ENCODE peak calls at places on chromosomes 12 and 14, in five cellular contexts. One of them, this sample, is unnamed.

GRCh38 chr12:64034901-64035576 is 187.1 kb downstream of the KICS2 start:
- DNase-seq in AG09309: no peak
- DNase-seq in foreskin fibroblast: no peak
- DNase-seq in PC-3: no peak
- DNase-seq in IMR-90: no peak
- DNase-seq in this sample: no peak

GRCh38 chr14:53786045-53786444 is 170.6 kb downstream of the BMP4 start:
- DNase-seq in AG09309: no peak
- DNase-seq in foreskin fibroblast: no peak
- DNase-seq in PC-3: no peak
- DNase-seq in IMR-90: no peak
- DNase-seq in this sample: no peak

GRCh38 chr12:15679146-15679545 is 110.0 kb downstream of the EPS8 start:
- DNase-seq in AG09309: no peak
- DNase-seq in foreskin fibroblast: peak; percentile 65
- DNase-seq in PC-3: no peak
- DNase-seq in IMR-90: peak; percentile 56
- DNase-seq in this sample: peak; percentile 66

GRCh38 chr12:32134144-32134888 is 27.7 kb downstream of the BICD1 start:
- DNase-seq in AG09309: no peak
- DNase-seq in foreskin fibroblast: peak; percentile 54
- DNase-seq in PC-3: peak; percentile 84
- DNase-seq in IMR-90: peak; percentile 83
- DNase-seq in this sample: peak; percentile 63

GRCh38 chr14:76762617-76763361 is 1.5 kb downstream of the VASH1 start:
- DNase-seq in AG09309: no peak
- DNase-seq in foreskin fibroblast: no peak
- DNase-seq in PC-3: no peak
- DNase-seq in IMR-90: no peak
- DNase-seq in this sample: no peak

GRCh38 chr12:124293286-124294003 is 1.4 kb upstream of the RFLNA start:
- DNase-seq in AG09309: no peak
- DNase-seq in foreskin fibroblast: no peak
- DNase-seq in PC-3: no peak
- DNase-seq in IMR-90: no peak
- DNase-seq in this sample: no peak

GRCh38 chr14:91968280-91968679 is 20.8 kb upstream of the FBLN5 start:
- DNase-seq in AG09309: no peak
- DNase-seq in foreskin fibroblast: no peak
- DNase-seq in PC-3: no peak
- DNase-seq in IMR-90: no peak
- DNase-seq in this sample: no peak

GRCh38 chr14:100747021-100747586 is 20.4 kb downstream of the DLK1 start:
- DNase-seq in AG09309: peak; percentile 97
- DNase-seq in foreskin fibroblast: peak; percentile 88
- DNase-seq in PC-3: peak; percentile 95
- DNase-seq in IMR-90: peak; percentile 92
- DNase-seq in this sample: peak; percentile 84

GRCh38 chr12:124968656-124969055 is 20.3 kb downstream of the DHX37 start:
- DNase-seq in AG09309: no peak
- DNase-seq in foreskin fibroblast: no peak
- DNase-seq in PC-3: no peak
- DNase-seq in IMR-90: no peak
- DNase-seq in this sample: no peak

GRCh38 chr14:101997429-101998336 is 33.3 kb downstream of the DYNC1H1 start:
- DNase-seq in AG09309: no peak
- DNase-seq in foreskin fibroblast: no peak
- DNase-seq in PC-3: no peak
- DNase-seq in IMR-90: no peak
- DNase-seq in this sample: no peak

GRCh38 chr14:55399912-55400311 is 11.7 kb downstream of the ATG14 start:
- DNase-seq in AG09309: no peak
- DNase-seq in foreskin fibroblast: no peak
- DNase-seq in PC-3: peak; percentile 52
- DNase-seq in IMR-90: peak; percentile 44
- DNase-seq in this sample: no peak

GRCh38 chr12:67222302-67222701 is 46.9 kb upstream of the CAND1 start:
- DNase-seq in AG09309: no peak
- DNase-seq in foreskin fibroblast: no peak
- DNase-seq in PC-3: peak; percentile 63
- DNase-seq in IMR-90: peak; percentile 10
- DNase-seq in this sample: peak; percentile 37

GRCh38 chr12:16350682-16351081 is 3.2 kb downstream of the MGST1 start:
- DNase-seq in AG09309: peak; percentile 84
- DNase-seq in foreskin fibroblast: peak; percentile 88
- DNase-seq in PC-3: peak; percentile 95
- DNase-seq in IMR-90: peak; percentile 97
- DNase-seq in this sample: peak; percentile 94

GRCh38 chr12:115319641-115320040 is 635.7 kb upstream of the TBX3 start:
- DNase-seq in AG09309: no peak
- DNase-seq in foreskin fibroblast: no peak
- DNase-seq in PC-3: no peak
- DNase-seq in IMR-90: no peak
- DNase-seq in this sample: no peak

GRCh38 chr14:73293782-73294781 is 56.8 kb downstream of the PAPLN start:
- DNase-seq in AG09309: no peak
- DNase-seq in foreskin fibroblast: no peak
- DNase-seq in PC-3: peak; percentile 72
- DNase-seq in IMR-90: no peak
- DNase-seq in this sample: no peak

GRCh38 chr12:41142376-41142775 is 45.7 kb upstream of the PDZRN4 start:
- DNase-seq in AG09309: no peak
- DNase-seq in foreskin fibroblast: no peak
- DNase-seq in PC-3: no peak
- DNase-seq in IMR-90: no peak
- DNase-seq in this sample: no peak

GRCh38 chr12:4540633-4541032 is 1.9 kb downstream of the RAD51AP1 start:
- DNase-seq in AG09309: no peak
- DNase-seq in foreskin fibroblast: no peak
- DNase-seq in PC-3: no peak
- DNase-seq in IMR-90: no peak
- DNase-seq in this sample: no peak

GRCh38 chr12:29692237-29692636 is 91.5 kb downstream of the TMTC1 start:
- DNase-seq in AG09309: no peak
- DNase-seq in foreskin fibroblast: no peak
- DNase-seq in PC-3: no peak
- DNase-seq in IMR-90: no peak
- DNase-seq in this sample: no peak

GRCh38 chr12:29693962-29694361 is 89.8 kb downstream of the TMTC1 start:
- DNase-seq in AG09309: no peak
- DNase-seq in foreskin fibroblast: no peak
- DNase-seq in PC-3: no peak
- DNase-seq in IMR-90: no peak
- DNase-seq in this sample: no peak

GRCh38 chr12:29698756-29699155 is 85.0 kb downstream of the TMTC1 start:
- DNase-seq in AG09309: no peak
- DNase-seq in foreskin fibroblast: no peak
- DNase-seq in PC-3: no peak
- DNase-seq in IMR-90: no peak
- DNase-seq in this sample: no peak

GRCh38 chr12:29691146-29691854 is 92.4 kb downstream of the TMTC1 start:
- DNase-seq in AG09309: no peak
- DNase-seq in foreskin fibroblast: no peak
- DNase-seq in PC-3: no peak
- DNase-seq in IMR-90: no peak
- DNase-seq in this sample: no peak

DNA sequence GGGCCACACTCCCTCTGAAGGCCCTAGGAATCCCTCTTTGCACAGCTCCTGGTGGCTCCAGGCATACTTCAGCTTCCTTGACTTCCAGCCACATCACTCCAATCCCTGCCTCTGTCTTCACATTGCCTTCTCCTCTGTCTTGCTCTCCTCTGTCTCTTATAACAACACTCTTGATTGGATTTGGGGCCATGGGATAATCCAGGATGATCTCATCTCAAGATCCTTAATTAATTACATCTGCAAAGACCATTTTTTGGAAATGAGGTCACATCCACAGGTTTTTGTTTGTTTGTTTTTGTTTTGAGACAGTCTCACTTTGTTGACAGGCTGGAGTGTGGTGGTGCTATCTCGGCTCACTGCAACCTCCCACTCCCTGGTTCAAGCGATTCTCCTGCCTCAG is 88.7 kb downstream of the TMTC1 start:
- DNase-seq in AG09309: no peak
- DNase-seq in foreskin fibroblast: peak; percentile 38
- DNase-seq in PC-3: no peak
- DNase-seq in IMR-90: no peak
- DNase-seq in this sample: no peak
- H3K4me3 ChIP-seq in AG09309: no peak overlapping the region
- H3K4me3 ChIP-seq in foreskin fibroblast: no peak overlapping the region
- H3K4me3 ChIP-seq in PC-3: no peak overlapping the region
- H3K4me3 ChIP-seq in IMR-90: no peak overlapping the region
- H3K4me3 ChIP-seq in this sample: no peak overlapping the region

GRCh38 chr12:69131073-69131472 is 108.3 kb upstream of the CPSF6 start:
- DNase-seq in AG09309: no peak
- DNase-seq in foreskin fibroblast: no peak
- DNase-seq in PC-3: no peak
- DNase-seq in IMR-90: no peak
- DNase-seq in this sample: no peak

GRCh38 chr12:69129564-69129963 is 109.8 kb upstream of the CPSF6 start:
- DNase-seq in AG09309: no peak
- DNase-seq in foreskin fibroblast: no peak
- DNase-seq in PC-3: no peak
- DNase-seq in IMR-90: no peak
- DNase-seq in this sample: no peak

GRCh38 chr12:69129014-69129413 is 110.4 kb upstream of the CPSF6 start:
- DNase-seq in AG09309: no peak
- DNase-seq in foreskin fibroblast: no peak
- DNase-seq in PC-3: no peak
- DNase-seq in IMR-90: no peak
- DNase-seq in this sample: no peak

GRCh38 chr12:69123909-69124638 is 115.3 kb upstream of the CPSF6 start:
- DNase-seq in AG09309: no peak
- DNase-seq in foreskin fibroblast: no peak
- DNase-seq in PC-3: no peak
- DNase-seq in IMR-90: no peak
- DNase-seq in this sample: no peak

GRCh38 chr12:69130064-69130463 is 109.3 kb upstream of the CPSF6 start:
- DNase-seq in AG09309: no peak
- DNase-seq in foreskin fibroblast: no peak
- DNase-seq in PC-3: no peak
- DNase-seq in IMR-90: no peak
- DNase-seq in this sample: no peak
- TF ChIP-seq CTCF in AG09309: no peak
- TF ChIP-seq CTCF in foreskin fibroblast: peak; percentile 30
- TF ChIP-seq CTCF in PC-3: no peak
- TF ChIP-seq CTCF in IMR-90: peak; percentile 19
- TF ChIP-seq CTCF in this sample: no peak

GRCh38 chr14:23307146-23307447 is 464 bp downstream of the BCL2L2 start:
- DNase-seq in AG09309: no peak
- DNase-seq in foreskin fibroblast: no peak
- DNase-seq in PC-3: no peak
- DNase-seq in IMR-90: no peak
- DNase-seq in this sample: no peak

GRCh38 chr14:23306412-23307145 is at the start of gene BCL2L2:
- DNase-seq in AG09309: no peak
- DNase-seq in foreskin fibroblast: peak; percentile 91
- DNase-seq in PC-3: peak; percentile 87
- DNase-seq in IMR-90: peak; percentile 84
- DNase-seq in this sample: peak; percentile 91

GRCh38 chr14:23308721-23309445 is 2.2 kb downstream of the BCL2L2 start:
- DNase-seq in AG09309: no peak
- DNase-seq in foreskin fibroblast: no peak
- DNase-seq in PC-3: no peak
- DNase-seq in IMR-90: no peak
- DNase-seq in this sample: no peak

GRCh38 chr14:23307687-23308644 is 1.3 kb downstream of the BCL2L2 start:
- DNase-seq in AG09309: no peak
- DNase-seq in foreskin fibroblast: no peak
- DNase-seq in PC-3: peak; percentile 52
- DNase-seq in IMR-90: peak; percentile 47
- DNase-seq in this sample: no peak

GRCh38 chr14:23310546-23310945 is 3.9 kb downstream of the BCL2L2 start:
- DNase-seq in AG09309: no peak
- DNase-seq in foreskin fibroblast: no peak
- DNase-seq in PC-3: no peak
- DNase-seq in IMR-90: no peak
- DNase-seq in this sample: no peak
- H3K4me3 ChIP-seq in AG09309: no peak overlapping the region
- H3K4me3 ChIP-seq in foreskin fibroblast: no peak overlapping the region
- H3K4me3 ChIP-seq in PC-3: no peak overlapping the region
- H3K4me3 ChIP-seq in IMR-90: no peak overlapping the region
- H3K4me3 ChIP-seq in this sample: no peak overlapping the region

GRCh38 chr14:95452176-95452889 is 64.1 kb downstream of the SYNE3 start:
- DNase-seq in AG09309: no peak
- DNase-seq in foreskin fibroblast: no peak
- DNase-seq in PC-3: peak; percentile 25
- DNase-seq in IMR-90: no peak
- DNase-seq in this sample: no peak
- TF ChIP-seq CTCF in AG09309: peak; percentile 60
- TF ChIP-seq CTCF in foreskin fibroblast: peak; percentile 45
- TF ChIP-seq CTCF in PC-3: peak; percentile 50
- TF ChIP-seq CTCF in IMR-90: peak; percentile 49
- TF ChIP-seq CTCF in this sample: peak; percentile 59

GRCh38 chr12:12072064-12072760 is 1.5 kb downstream of the BCL2L14 start:
- DNase-seq in AG09309: no peak
- DNase-seq in foreskin fibroblast: no peak
- DNase-seq in PC-3: no peak
- DNase-seq in IMR-90: no peak
- DNase-seq in this sample: no peak
- H3K4me3 ChIP-seq in AG09309: no peak overlapping the region
- H3K4me3 ChIP-seq in foreskin fibroblast: no peak overlapping the region
- H3K4me3 ChIP-seq in PC-3: no peak overlapping the region
- H3K4me3 ChIP-seq in IMR-90: no peak overlapping the region
- H3K4me3 ChIP-seq in this sample: no peak overlapping the region